ENCODE peak calls at places on chromosomes 16 and 17, in six cellular contexts. S is IMR-90, I is mesendoderm, Y is H1, M is mesenchymal stem cell, E is trophoblast cell. T is an unnamed sample.

GRCh38 chr16:67963325-67964321 is 4.8 kb downstream of the SLC12A4 start:
- DNase-seq in Y (peak), M (no peak), E (peak), S (no peak), I (peak), T (no peak)

GRCh38 chr17:17565471-17566365 is 25.8 kb downstream of the PEMT start:
- DNase-seq in Y (no peak), I (no peak), E (no peak), M (no peak), S (no peak), T (no peak)

GRCh38 chr17:45241315-45242011 is 19.8 kb downstream of the FMNL1 start:
- DNase-seq in S (no peak), E (no peak), Y (peak), M (no peak), I (peak), T (peak)

GRCh38 chr16:261031-261691 is 14.6 kb downstream of the RGS11 start:
- DNase-seq in M (no peak), Y (no peak), S (no peak), I (no peak), E (no peak), T (no peak)

GRCh38 chr17:74317071-74317470 is 9.0 kb upstream of the KIF19 start:
- DNase-seq in M (no peak), E (no peak), S (no peak), Y (no peak), I (no peak), T (no peak)

GRCh38 chr17:17831208-17832039 is 5.4 kb downstream of the SREBF1 start:
- DNase-seq in M (no peak), I (no peak), Y (no peak), S (no peak), E (no peak), T (no peak)

GRCh38 chr17:75147878-75148546 is 6.3 kb downstream of the JPT1 start:
- DNase-seq in M (no peak), Y (no peak), S (no peak), E (no peak), I (no peak), T (no peak)

GRCh38 chr17:64355536-64356303 is 34.9 kb downstream of the PECAM1 start:
- DNase-seq in I (no peak), E (no peak), M (no peak), Y (no peak), S (peak), T (no peak)

GRCh38 chr16:69286941-69287713 is 24.0 kb upstream of the VPS4A start:
- DNase-seq in I (peak), Y (no peak), E (peak), S (peak), M (peak), T (peak)

GRCh38 chr17:58960068-58960467 is 146.6 kb downstream of the TRIM37 start:
- DNase-seq in Y (no peak), I (peak), S (peak), E (peak), M (peak), T (no peak)

GRCh38 chr17:74512624-74513084 is 18.6 kb downstream of the CD300LB start:
- DNase-seq in I (no peak), M (no peak), E (peak), Y (no peak), S (no peak), T (no peak)

GRCh38 chr17:67474081-67474661 is 97.1 kb downstream of the PITPNC1 start:
- DNase-seq in E (no peak), M (no peak), I (peak), Y (no peak), S (peak), T (no peak)

GRCh38 chr16:29736112-29736511 is 9.7 kb downstream of the C16orf54 start:
- DNase-seq in E (no peak), M (no peak), S (no peak), Y (no peak), I (no peak), T (no peak)

GRCh38 chr16:4404247-4404966 is 12.0 kb downstream of the CORO7 start:
- DNase-seq in S (no peak), M (peak), I (peak), Y (peak), E (peak), T (no peak)

GRCh38 chr17:80476877-80477646 is 655 bp upstream of the NPTX1 start:
- DNase-seq in M (no peak), E (no peak), S (no peak), Y (no peak), I (no peak), T (no peak)

GRCh38 chr16:1899641-1900451 is 18.4 kb downstream of the HS3ST6 start:
- DNase-seq in Y (no peak), I (no peak), S (no peak), M (no peak), E (peak), T (no peak)

GRCh38 chr17:17580662-17581470 is 10.6 kb downstream of the PEMT start:
- DNase-seq in S (peak), E (peak), I (no peak), M (peak), Y (no peak), T (no peak)

GRCh38 chr17:41530062-41531048 is 2.2 kb upstream of the KRT19 start:
- DNase-seq in S (peak), M (peak), E (peak), Y (no peak), I (peak), T (no peak)

GRCh38 chr17:75637143-75637538 is 3.9 kb downstream of the SMIM5 start:
- DNase-seq in E (no peak), S (no peak), Y (peak), I (no peak), M (no peak), T (no peak)

GRCh38 chr16:85686912-85687591 is 1.7 kb downstream of the GINS2 start:
- DNase-seq in I (no peak), S (no peak), M (no peak), Y (no peak), E (no peak), T (no peak)

GRCh38 chr16:3092501-3092991 is 6.5 kb downstream of the ZSCAN10 start:
- DNase-seq in Y (no peak), I (no peak), E (no peak), M (no peak), S (no peak), T (no peak)

GRCh38 chr16:85055503-85056210 is 28.1 kb downstream of the KIAA0513 start:
- DNase-seq in S (peak), Y (no peak), M (peak), I (peak), E (peak), T (no peak)

GRCh38 chr16:68646948-68647659 is 2.0 kb downstream of the CDH3 start:
- DNase-seq in M (no peak), Y (no peak), S (no peak), I (peak), E (no peak), T (no peak)

GRCh38 chr17:4043862-4044261 is 79.6 kb upstream of the ATP2A3 start:
- DNase-seq in Y (no peak), E (no peak), S (no peak), I (no peak), M (no peak), T (no peak)

GRCh38 chr17:79841369-79842135 is 2.3 kb upstream of the CBX4 start:
- DNase-seq in M (no peak), I (no peak), Y (peak), E (no peak), S (no peak), T (no peak)

GRCh38 chr16:58460219-58460610 is 39.7 kb upstream of the NDRG4 start:
- DNase-seq in E (no peak), M (no peak), S (no peak), Y (no peak), I (no peak), T (no peak)

GRCh38 chr16:4521971-4522623 is 16.5 kb downstream of the CDIP1 start:
- DNase-seq in Y (peak), E (no peak), I (no peak), S (no peak), M (no peak), T (no peak)

GRCh38 chr16:29775742-29776408 is 2.2 kb upstream of the ZG16 start:
- DNase-seq in M (peak), S (peak), Y (no peak), E (no peak), I (peak), T (no peak)

GRCh38 chr17:40559016-40559853 is 6.0 kb downstream of the CCR7 start:
- DNase-seq in E (no peak), M (no peak), S (no peak), Y (no peak), I (no peak), T (no peak)

GRCh38 chr16:48632137-48632774 is 22.3 kb upstream of the N4BP1 start:
- DNase-seq in Y (peak), M (no peak), E (no peak), I (no peak), S (no peak), T (no peak)

GRCh38 chr17:37273419-37274051 is 102.2 kb upstream of the C17orf78 start:
- DNase-seq in I (peak), Y (no peak), M (peak), S (peak), E (no peak), T (no peak)

GRCh38 chr16:85391175-85391707 is 221.9 kb upstream of the GSE1 start:
- DNase-seq in E (no peak), S (no peak), M (no peak), Y (peak), I (no peak), T (no peak)

GRCh38 chr16:59698341-59698979 is 964.3 kb upstream of the GOT2 start:
- DNase-seq in S (peak), E (no peak), M (no peak), I (no peak), Y (no peak), T (no peak)

GRCh38 chr17:11515901-11516300 is 82.4 kb upstream of the DNAH9 start:
- DNase-seq in I (peak), S (no peak), E (no peak), M (no peak), Y (no peak), T (no peak)

GRCh38 chr16:28053461-28053860 is 10.1 kb downstream of the GSG1L start:
- DNase-seq in Y (no peak), I (no peak), E (no peak), M (no peak), S (no peak), T (no peak)

GRCh38 chr17:2398655-2399571 is 1.9 kb downstream of the MNT start:
- DNase-seq in S (peak), I (peak), Y (peak), E (no peak), M (peak), T (peak)
- H2BK120ac ChIP-seq in S (peak), I (no peak), Y (peak), E (peak), M (peak), T (peak)

GRCh38 chr16:89052191-89052787 is 41.4 kb upstream of the ACSF3 start:
- DNase-seq in S (no peak), I (no peak), Y (no peak), E (no peak), M (no peak), T (no peak)
- H3K4me3 ChIP-seq in S (peak), I (no peak), Y (no peak), E (no peak), M (no peak), T (no peak)

GRCh38 chr16:8571061-8571596 is 19.2 kb downstream of the TMEM114 start:
- DNase-seq in I (peak), M (peak), E (no peak), S (peak), Y (no peak), T (no peak)
- H2BK120ac ChIP-seq in I (no peak), M (no peak), E (no peak), S (peak), Y (no peak), T (no peak)

GRCh38 chr16:8948069-8948593 is 15.6 kb downstream of the USP7 start:
- DNase-seq in I (no peak), Y (no peak), E (no peak), S (no peak), M (no peak), T (no peak)

GRCh38 chr16:8945626-8946296 is 17.9 kb downstream of the USP7 start:
- DNase-seq in S (no peak), I (no peak), Y (no peak), M (no peak), E (no peak), T (no peak)

GRCh38 chr16:8944113-8944765 is 19.5 kb downstream of the USP7 start:
- DNase-seq in Y (no peak), S (no peak), E (no peak), I (no peak), M (no peak), T (no peak)

GRCh38 chr16:8948831-8949230 is 14.9 kb downstream of the USP7 start:
- DNase-seq in E (no peak), M (no peak), I (no peak), S (no peak), Y (no peak), T (no peak)

DNA sequence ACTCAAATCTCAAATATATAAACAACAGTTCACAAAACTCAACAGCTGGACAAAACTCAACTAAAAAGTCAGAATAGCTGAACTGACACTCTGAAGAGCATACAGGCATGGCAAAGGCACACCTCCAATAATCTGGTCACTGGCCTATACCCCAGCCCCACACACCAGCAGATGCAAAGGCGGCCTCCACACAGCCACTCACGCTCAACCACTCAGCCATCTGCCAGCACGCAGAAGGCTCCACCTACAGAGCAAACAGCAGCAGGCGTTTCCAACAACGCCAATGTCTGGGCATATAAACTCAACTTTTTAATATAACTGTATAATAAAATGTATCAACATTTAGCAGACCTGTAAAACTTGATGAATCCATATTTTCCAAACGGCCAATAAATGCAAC is 17.2 kb downstream of the USP7 start:
- DNase-seq in I (no peak), Y (no peak), S (no peak), E (no peak), M (no peak), T (no peak)
- H3K4me3 ChIP-seq in I (no peak), Y (no peak), S (no peak), E (no peak), M (no peak), T (no peak)

GRCh38 chr17:19746517-19746916 is 1.6 kb downstream of the ALDH3A1 start:
- DNase-seq in E (no peak), M (no peak), S (no peak), I (no peak), Y (no peak), T (no peak)

GRCh38 chr17:19744492-19744891 is 3.6 kb downstream of the ALDH3A1 start:
- DNase-seq in Y (peak), M (no peak), E (no peak), S (no peak), I (no peak), T (no peak)

GRCh38 chr17:19747159-19747719 is 859 bp downstream of the ALDH3A1 start:
- DNase-seq in I (no peak), M (no peak), S (no peak), E (no peak), Y (no peak), T (no peak)

GRCh38 chr17:19743101-19744100 is 4.7 kb downstream of the ALDH3A1 start:
- DNase-seq in M (no peak), E (no peak), Y (no peak), I (no peak), S (no peak), T (no peak)

DNA sequence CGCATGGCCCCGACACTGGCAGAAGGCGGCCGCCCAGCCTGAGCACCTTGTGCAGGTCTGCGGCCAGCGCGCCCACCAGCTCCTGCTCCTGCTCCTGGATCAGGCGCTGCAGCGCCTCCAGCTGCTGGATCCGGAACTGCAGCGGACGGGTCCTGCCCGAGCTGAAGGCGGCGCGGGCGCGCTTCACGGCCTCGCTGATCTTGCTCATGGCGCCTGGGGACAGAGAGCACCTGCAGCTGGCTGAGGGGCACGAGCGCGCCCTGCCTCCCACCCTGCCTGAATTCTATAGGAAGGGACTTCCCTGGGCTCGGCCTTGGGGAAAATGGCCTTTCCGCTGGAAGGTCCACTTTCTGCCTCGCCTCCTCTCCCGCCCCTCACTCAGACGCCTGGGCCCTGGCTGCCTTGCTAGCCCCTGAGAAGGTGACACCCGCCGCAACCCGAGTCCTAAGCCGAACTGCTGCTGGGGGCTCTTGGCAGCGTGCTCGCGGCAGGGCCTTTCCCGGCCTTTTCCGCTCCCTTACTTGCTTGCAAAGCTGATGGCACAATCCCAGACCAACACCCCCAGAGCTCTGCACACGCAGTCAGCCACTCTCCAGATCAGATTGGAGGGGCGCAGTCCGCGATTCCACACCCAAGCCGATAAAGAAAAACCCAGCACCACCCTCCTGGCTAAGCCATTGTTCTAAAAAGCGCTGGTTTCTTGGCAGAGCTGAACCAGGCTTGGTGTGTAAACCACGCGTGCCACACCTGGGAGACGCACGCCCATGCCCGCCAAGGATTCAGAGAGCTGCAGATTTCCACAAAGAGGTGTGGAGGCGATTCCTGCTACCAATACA is 3.0 kb downstream of the ALDH3A1 start:
- DNase-seq in S (peak), M (peak), Y (peak), I (peak), E (peak), T (peak)
- H2BK120ac ChIP-seq in S (no peak), M (no peak), Y (no peak), I (no peak), E (no peak), T (peak)

GRCh38 chr16:23302045-23302956 is at the start of gene SCNN1B:
- DNase-seq in I (peak), Y (peak), M (no peak), S (no peak), E (no peak), T (peak)
- H3K4me3 ChIP-seq in I (no peak), Y (peak), M (no peak), S (no peak), E (no peak), T (no peak)

DNA sequence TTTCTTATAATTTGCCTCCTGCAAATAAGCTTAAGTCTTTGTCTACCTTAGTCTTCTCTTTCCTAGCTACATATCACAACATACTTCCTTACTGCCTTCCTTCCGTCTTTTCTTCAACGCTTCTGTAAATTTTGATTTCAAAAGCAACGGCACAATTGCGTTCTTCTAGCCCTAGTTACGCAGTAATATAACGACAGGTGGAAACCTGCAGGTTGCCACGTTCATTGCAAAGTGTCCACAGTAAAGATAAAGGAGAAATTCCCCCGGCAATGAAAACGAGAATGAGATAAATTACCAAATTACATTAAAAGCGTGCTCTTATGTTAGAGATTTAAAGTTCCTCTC is 522 bp upstream of the PSMD7 start:
- DNase-seq in Y (no peak), I (no peak), M (no peak), E (no peak), S (no peak), T (peak)
- H2BK120ac ChIP-seq in Y (no peak), I (no peak), M (no peak), E (no peak), S (no peak), T (no peak)

T was measured in neuronal stem cell.